ENCODE peak calls at places on chromosomes 11 and 22, in six cellular contexts. O, K, U, T, P and J are unnamed samples.
A peak's percentile ranks its signal among the peaks of the same experiment; 100 is the strongest.

GRCh38 chr22:35037089-35037488 is 28.9 kb upstream of the ISX start:
- DNase-seq in O (no peak), K (no peak), U (peak; percentile 15), T (no peak), P (no peak), J (no peak)

GRCh38 chr11:32448232-32448631 is 12.9 kb upstream of the WT1 start:
- DNase-seq in O (peak; percentile 76), K (no peak), U (peak; percentile 74), T (peak; percentile 16), P (no peak), J (no peak)

GRCh38 chr22:22576244-22576988 is 17.4 kb upstream of the PRAME start:
- DNase-seq in O (peak; percentile 68), K (no peak), U (peak; percentile 64), T (peak; percentile 49), P (peak; percentile 39), J (no peak)

GRCh38 chr11:112024178-112024777 is 930 bp upstream of the DLAT start:
- DNase-seq in O (no peak), K (no peak), U (no peak), T (no peak), P (no peak), J (no peak)

GRCh38 chr11:72920001-72920400 is 105.8 kb downstream of the ATG16L2 start:
- DNase-seq in O (no peak), K (no peak), U (no peak), T (no peak), P (no peak), J (no peak)

GRCh38 chr22:50247748-50248147 is 2.9 kb upstream of the TUBGCP6 start:
- DNase-seq in O (peak; percentile 81), K (no peak), U (peak; percentile 34), T (peak; percentile 78), P (peak; percentile 86), J (no peak)

GRCh38 chr11:24575392-24575791 is 78.5 kb downstream of the LUZP2 start:
- DNase-seq in O (peak; percentile 55), K (no peak), U (peak; percentile 78), T (no peak), P (no peak), J (no peak)

GRCh38 chr11:119585038-119585666 is 143.8 kb downstream of the NECTIN1 start:
- DNase-seq in O (peak; percentile 26), K (peak; percentile 31), U (peak; percentile 58), T (peak; percentile 48), P (peak; percentile 26), J (no peak)

GRCh38 chr11:45071232-45071631 is 75.2 kb upstream of the PRDM11 start:
- DNase-seq in O (no peak), K (no peak), U (no peak), T (no peak), P (no peak), J (no peak)

GRCh38 chr11:112771847-112772246 is 189.4 kb upstream of the NCAM1 start:
- DNase-seq in O (no peak), K (no peak), U (no peak), T (no peak), P (no peak), J (no peak)

GRCh38 chr11:58616594-58616993 is 5.9 kb upstream of the CNTF start:
- DNase-seq in O (peak; percentile 92), K (no peak), U (peak; percentile 96), T (no peak), P (no peak), J (no peak)

GRCh38 chr22:44915441-44915840 is 94.4 kb downstream of the PHF21B start:
- DNase-seq in O (no peak), K (no peak), U (no peak), T (no peak), P (no peak), J (no peak)

GRCh38 chr11:78039919-78040671 is 17.0 kb upstream of the KCTD14 start:
- DNase-seq in O (peak; percentile 91), K (peak; percentile 71), U (peak; percentile 91), T (peak; percentile 72), P (peak; percentile 83), J (no peak)

GRCh38 chr22:32535531-32536190 is 61.0 kb downstream of the FBXO7 start:
- DNase-seq in O (no peak), K (no peak), U (no peak), T (no peak), P (no peak), J (no peak)

GRCh38 chr11:130217133-130217631 is 57.6 kb downstream of the ST14 start:
- DNase-seq in O (no peak), K (no peak), U (no peak), T (peak; percentile 22), P (no peak), J (peak; percentile 43)

GRCh38 chr22:20583471-20583922 is 76.1 kb downstream of the MED15 start:
- DNase-seq in O (no peak), K (no peak), U (peak; percentile 19), T (no peak), P (no peak), J (no peak)
- TF ChIP-seq CTCF in O (peak; percentile 4), K (no peak), U (peak; percentile 48), T (no peak), P (no peak), J (no peak)

GRCh38 chr11:121576531-121576930 is 123.8 kb upstream of the SORL1-AS1 start:
- DNase-seq in O (no peak), K (peak; percentile 49), U (no peak), T (no peak), P (no peak), J (no peak)

GRCh38 chr11:121577106-121577505 is 124.3 kb upstream of the SORL1-AS1 start:
- DNase-seq in O (no peak), K (no peak), U (no peak), T (no peak), P (no peak), J (no peak)

GRCh38 chr11:121578216-121579063 is 125.7 kb upstream of the SORL1-AS1 start:
- DNase-seq in O (peak; percentile 23), K (no peak), U (no peak), T (no peak), P (no peak), J (no peak)

GRCh38 chr11:121575250-121575962 is 122.6 kb upstream of the SORL1-AS1 start:
- DNase-seq in O (peak; percentile 58), K (peak; percentile 85), U (no peak), T (peak; percentile 32), P (peak; percentile 33), J (peak; percentile 59)

DNA sequence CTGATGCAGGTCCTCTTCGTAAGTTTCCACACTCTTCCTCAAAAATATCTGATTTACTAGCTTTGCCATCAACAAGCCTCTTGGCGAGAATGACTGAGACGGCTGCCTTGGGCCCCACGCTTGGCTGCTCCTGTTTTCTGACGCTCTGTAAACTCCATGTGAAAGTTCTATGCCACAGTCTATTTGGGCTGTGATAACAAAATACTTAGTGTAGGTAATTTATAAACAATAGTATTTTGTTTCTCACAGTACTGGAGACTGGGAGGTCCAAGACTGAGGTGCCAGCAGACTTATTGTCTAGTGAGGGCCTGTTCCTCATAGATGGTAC is 123.2 kb upstream of the SORL1-AS1 start:
- DNase-seq in O (no peak), K (no peak), U (no peak), T (no peak), P (no peak), J (no peak)
- H3K27ac ChIP-seq in O (no peak overlapping the region), K (peak overlapping the region; percentile 37), U (no peak overlapping the region), T (peak overlapping the region; percentile 37), P (no peak overlapping the region), J (no peak overlapping the region)

GRCh38 chr22:46087816-46088277 is 62.5 kb upstream of the PPARA start:
- DNase-seq in O (peak; percentile 96), K (peak; percentile 74), U (no peak), T (peak; percentile 88), P (peak; percentile 78), J (peak; percentile 81)

GRCh38 chr22:46087336-46087690 is 63.0 kb upstream of the PPARA start:
- DNase-seq in O (no peak), K (no peak), U (no peak), T (no peak), P (no peak), J (no peak)

GRCh38 chr22:46084943-46085830 is 65.1 kb upstream of the PPARA start:
- DNase-seq in O (peak; percentile 28), K (peak; percentile 78), U (peak; percentile 76), T (peak; percentile 93), P (peak; percentile 63), J (peak; percentile 92)

GRCh38 chr22:46085831-46086576 is 64.3 kb upstream of the PPARA start:
- DNase-seq in O (peak; percentile 64), K (peak; percentile 83), U (peak; percentile 90), T (peak; percentile 87), P (peak; percentile 92), J (no peak)

DNA sequence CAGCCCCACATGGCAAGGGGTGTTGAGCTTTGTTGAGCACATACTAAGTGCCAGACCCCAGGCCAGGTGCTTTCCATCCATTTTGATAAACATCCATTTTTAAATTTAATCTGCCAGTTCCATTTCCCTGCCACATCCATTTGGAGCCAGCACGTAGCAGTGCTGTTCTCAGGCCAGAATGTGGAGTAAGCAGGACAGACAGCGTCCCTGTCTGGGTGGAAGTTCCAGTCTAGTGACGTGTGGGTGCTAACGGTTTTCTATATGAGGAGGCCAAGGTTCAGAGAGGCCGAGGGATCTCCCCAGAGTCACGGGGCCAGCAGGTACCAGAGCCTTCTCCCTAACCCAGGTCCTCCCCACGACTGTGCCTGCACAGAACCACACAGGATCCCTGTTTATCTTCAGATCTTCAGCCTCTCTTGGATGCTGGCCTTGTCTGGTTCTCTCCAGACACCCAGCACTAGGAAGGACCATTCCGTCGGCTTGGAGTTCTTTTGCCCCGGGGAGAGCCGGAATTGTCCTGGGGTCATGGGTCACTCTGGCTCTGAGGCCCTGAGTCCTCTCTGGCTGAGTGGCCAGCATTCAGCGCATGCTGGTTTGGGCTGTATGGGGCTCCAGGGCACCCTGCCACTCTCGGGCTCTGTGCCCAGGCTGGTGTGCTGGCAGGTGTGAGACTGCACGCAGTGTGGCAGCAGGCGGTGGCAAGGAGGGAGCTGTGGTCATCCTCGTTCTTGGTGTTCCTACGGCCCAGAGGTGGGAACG is 63.6 kb upstream of the PPARA start:
- DNase-seq in O (no peak), K (no peak), U (no peak), T (peak; percentile 24), P (no peak), J (no peak)
- H3K4me3 ChIP-seq in O (no peak overlapping the region), K (no peak overlapping the region), U (peak overlapping the region; percentile 94), T (no peak overlapping the region), P (no peak overlapping the region), J (peak overlapping the region; percentile 36)

GRCh38 chr11:105577645-105578044 is 32.2 kb upstream of the GRIA4 start:
- DNase-seq in O (peak; percentile 64), K (no peak), U (peak; percentile 90), T (no peak), P (no peak), J (no peak)
- TF ChIP-seq CTCF in O (peak; percentile 40), K (no peak), U (peak; percentile 57), T (no peak), P (no peak), J (no peak)

GRCh38 chr11:64661146-64661545 is 61.9 kb downstream of the NRXN2 start:
- DNase-seq in O (peak; percentile 88), K (no peak), U (no peak), T (no peak), P (no peak), J (peak; percentile 92)
- H3K27ac ChIP-seq in O (no peak overlapping the region), K (no peak overlapping the region), U (no peak overlapping the region), T (no peak overlapping the region), P (no peak overlapping the region), J (peak overlapping the region; percentile 89)